ENCODE peak calls at places on chromosomes 4 and X, in five cellular contexts. B, F, U, E and S are unnamed samples. For H3K36me3, the result is how much of the 10 kb centered on the place peaks cover.

GRCh38 chr4:113141901-113142346 is 92.5 kb downstream of the ANK2 start:
- DNase-seq in B (peak), F (peak), U (no peak), E (peak), S (no peak)

GRCh38 chr4:10078481-10079233 is 37.9 kb downstream of the WDR1 start:
- DNase-seq in B (no peak), F (no peak), U (no peak), E (no peak), S (no peak)

GRCh38 chr4:121155893-121156292 is 8.2 kb downstream of the TNIP3 start:
- DNase-seq in B (peak), F (peak), U (no peak), E (peak), S (peak)

GRCh38 chr4:143355540-143356217 is 19.0 kb downstream of the GAB1 start:
- DNase-seq in B (peak), F (peak), U (peak), E (peak), S (peak)

GRCh38 chr4:35520059-35520458 is 724.3 kb downstream of the ARAP2 start:
- DNase-seq in B (no peak), F (no peak), U (no peak), E (peak), S (no peak)

GRCh38 chr4:112881842-112882241 is 167.6 kb upstream of the ANK2 start:
- DNase-seq in B (no peak), F (no peak), U (no peak), E (no peak), S (peak)

GRCh38 chrX:30888526-30889146 is 418 bp downstream of the TAB3 start:
- DNase-seq in B (peak), F (no peak), U (no peak), E (no peak), S (no peak)

GRCh38 chr4:128220286-128221235 is 67.1 kb downstream of the PGRMC2 start:
- DNase-seq in B (peak), F (peak), U (peak), E (peak), S (peak)

GRCh38 chrX:94655180-94655579 is 981.2 kb downstream of the FAM133A start:
- DNase-seq in B (no peak), F (no peak), U (no peak), E (no peak), S (no peak)

GRCh38 chr4:139266583-139267257 is 13.3 kb downstream of the MGARP start:
- DNase-seq in B (peak), F (peak), U (peak), E (no peak), S (peak)

GRCh38 chr4:24594887-24595286 is 10.5 kb upstream of the DHX15 start:
- DNase-seq in B (no peak), F (peak), U (no peak), E (peak), S (no peak)

GRCh38 chrX:108022491-108023089 is 22.3 kb upstream of the VSIG1 start:
- DNase-seq in B (no peak), F (peak), U (no peak), E (peak), S (no peak)

GRCh38 chr4:167903291-167903721 is 189.0 kb upstream of the ANXA10 start:
- DNase-seq in B (peak), F (peak), U (no peak), E (peak), S (no peak)

GRCh38 chrX:34655496-34656258 is 1.4 kb downstream of the TMEM47 start:
- DNase-seq in B (peak), F (no peak), U (no peak), E (peak), S (peak)

DNA sequence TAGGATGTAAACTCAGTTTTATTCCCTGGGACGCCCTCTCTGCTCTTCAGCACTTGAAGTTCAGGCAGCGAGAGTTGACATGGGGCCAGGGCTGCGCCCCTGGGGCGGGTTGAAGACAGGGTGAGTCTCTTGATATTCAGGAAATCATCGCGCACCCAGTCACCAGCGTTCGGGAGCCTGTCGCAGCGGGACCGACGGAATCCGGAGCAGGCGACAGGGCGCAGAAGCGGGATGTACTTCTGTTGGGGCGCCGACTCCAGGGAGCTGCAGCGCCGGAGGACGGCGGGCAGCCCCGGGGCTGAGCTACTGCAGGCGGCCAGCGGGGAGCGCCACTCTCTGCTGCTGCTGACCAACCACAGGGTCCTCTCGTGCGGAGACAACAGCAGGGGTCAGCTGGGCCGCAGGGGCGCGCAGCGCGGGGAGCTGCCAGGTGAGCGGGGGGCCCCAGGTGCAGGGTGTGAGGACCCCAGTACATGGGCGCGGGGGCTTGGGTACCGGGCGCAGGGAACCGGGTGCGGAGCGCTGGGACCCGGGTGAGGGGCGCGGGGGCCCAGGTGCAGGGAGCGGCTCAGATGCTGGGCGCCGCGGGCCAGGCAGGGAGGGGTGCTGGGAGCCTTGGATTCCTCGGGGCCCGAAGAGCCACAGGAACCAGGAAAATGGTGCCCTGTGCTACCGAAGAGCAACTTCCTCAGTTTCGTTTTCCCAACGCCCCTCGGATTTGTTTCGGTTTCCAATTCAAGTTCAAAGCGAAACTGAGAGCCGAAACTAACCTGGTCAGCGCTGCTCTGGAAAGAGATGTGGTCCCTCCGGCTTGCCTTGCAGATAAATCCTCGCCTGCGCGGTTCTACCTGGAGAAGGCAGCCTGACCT is at the start of gene HERC6:
- DNase-seq in B (peak), F (peak), U (peak), E (peak), S (peak)
- H3K4me2 ChIP-seq in B (peak), F (peak), U (peak), E (peak), S (peak)

DNA sequence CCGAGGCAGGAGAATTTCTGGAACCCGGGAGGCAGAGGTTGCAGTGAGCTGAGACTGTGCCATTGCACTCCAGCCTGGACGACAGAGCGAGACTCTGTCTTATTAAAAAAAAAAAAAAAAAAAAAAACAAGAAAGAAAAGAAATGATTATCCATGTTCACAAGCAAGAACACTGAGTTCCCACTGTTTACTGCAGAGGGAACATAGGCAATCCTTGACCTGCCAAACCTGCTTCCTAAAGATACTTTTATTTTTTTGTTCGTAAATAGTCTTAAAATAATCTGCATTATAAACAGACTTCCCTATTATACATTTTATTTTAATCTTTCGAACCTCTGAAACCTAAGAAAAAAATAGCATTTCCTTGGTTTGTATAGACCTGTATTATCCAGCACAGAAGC is 50.6 kb upstream of the TBC1D14 start:
- DNase-seq in B (no peak), F (no peak), U (no peak), E (no peak), S (no peak)
- H3K36me3 ChIP-seq in B (half or more), F (under half), U (under half), E (under half), S (under half)

GRCh38 chr4:88597970-88598369 is 5.7 kb downstream of the HERC3 start:
- DNase-seq in B (no peak), F (no peak), U (no peak), E (no peak), S (peak)

GRCh38 chr4:88599714-88600113 is 7.4 kb downstream of the HERC3 start:
- DNase-seq in B (no peak), F (no peak), U (no peak), E (no peak), S (no peak)

GRCh38 chr4:88600129-88600849 is 8.0 kb downstream of the HERC3 start:
- DNase-seq in B (peak), F (peak), U (no peak), E (peak), S (no peak)

GRCh38 chr4:88604978-88605678 is 12.8 kb downstream of the HERC3 start:
- DNase-seq in B (no peak), F (no peak), U (no peak), E (no peak), S (no peak)

GRCh38 chr4:88599298-88599697 is 7.0 kb downstream of the HERC3 start:
- DNase-seq in B (peak), F (peak), U (no peak), E (peak), S (no peak)
- H3K4me2 ChIP-seq in B (no peak), F (peak), U (no peak), E (peak), S (no peak)

DNA sequence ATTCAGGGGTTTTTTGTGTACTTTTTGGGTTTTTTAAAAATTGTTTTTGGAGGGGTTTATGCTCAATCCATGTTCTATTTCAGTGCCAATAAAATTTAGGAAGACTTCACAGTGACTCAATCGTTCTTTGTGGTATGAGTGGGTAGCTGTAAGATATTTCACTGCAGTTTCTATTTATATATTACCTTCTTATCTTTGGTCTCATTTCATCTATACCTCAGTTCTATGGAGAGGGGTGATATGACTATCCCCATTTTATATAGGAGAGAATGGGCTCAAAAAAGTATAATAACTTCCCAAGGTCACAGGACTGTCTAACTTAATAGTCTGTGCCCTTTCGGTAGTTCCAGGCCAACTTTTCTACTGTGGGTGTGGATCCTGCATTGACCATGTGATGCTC is 74.4 kb downstream of the MSN start:
- DNase-seq in B (no peak), F (no peak), U (no peak), E (no peak), S (no peak)
- H3K36me3 ChIP-seq in B (half or more), F (under half), U (half or more), E (under half), S (under half)